ENCODE peak calls at places on chromosome 12, in five cellular contexts. One of them, this sample, is unnamed.

GRCh38 chr12:46839964-46840363 is 14.2 kb upstream of the SLC38A4 start:
- DNase-seq in fibroblast of pulmonary artery: no peak
- DNase-seq in SIG-M5: no peak
- DNase-seq in left lung: no peak
- DNase-seq in GM04503: no peak
- DNase-seq in this sample: no peak

GRCh38 chr12:93943766-93944165 is 204.6 kb upstream of the PLXNC1 start:
- DNase-seq in fibroblast of pulmonary artery: peak; percentile 37
- DNase-seq in SIG-M5: no peak
- DNase-seq in left lung: no peak
- DNase-seq in GM04503: peak; percentile 71
- DNase-seq in this sample: no peak

GRCh38 chr12:1878695-1879094 is 39.8 kb downstream of the CACNA2D4 start:
- DNase-seq in fibroblast of pulmonary artery: no peak
- DNase-seq in SIG-M5: no peak
- DNase-seq in left lung: no peak
- DNase-seq in GM04503: no peak
- DNase-seq in this sample: no peak

GRCh38 chr12:121799175-121799841 is 4.5 kb upstream of the SETD1B start:
- DNase-seq in fibroblast of pulmonary artery: peak; percentile 82
- DNase-seq in SIG-M5: peak; percentile 37
- DNase-seq in left lung: peak; percentile 86
- DNase-seq in GM04503: no peak
- DNase-seq in this sample: peak; percentile 84

GRCh38 chr12:124741211-124741610 is 122.5 kb downstream of the SCARB1 start:
- DNase-seq in fibroblast of pulmonary artery: no peak
- DNase-seq in SIG-M5: no peak
- DNase-seq in left lung: no peak
- DNase-seq in GM04503: no peak
- DNase-seq in this sample: no peak

GRCh38 chr12:120265483-120266179 is at the start of gene PXN:
- DNase-seq in fibroblast of pulmonary artery: peak; percentile 82
- DNase-seq in SIG-M5: no peak
- DNase-seq in left lung: peak; percentile 97
- DNase-seq in GM04503: no peak
- DNase-seq in this sample: peak; percentile 94

GRCh38 chr12:109289004-109289403 is 20.1 kb downstream of the FOXN4 start:
- DNase-seq in fibroblast of pulmonary artery: no peak
- DNase-seq in SIG-M5: no peak
- DNase-seq in left lung: no peak
- DNase-seq in GM04503: no peak
- DNase-seq in this sample: no peak

GRCh38 chr12:41983394-41983793 is 161.3 kb downstream of the GXYLT1 start:
- DNase-seq in fibroblast of pulmonary artery: no peak
- DNase-seq in SIG-M5: no peak
- DNase-seq in left lung: no peak
- DNase-seq in GM04503: no peak
- DNase-seq in this sample: no peak

GRCh38 chr12:128056299-128056885 is 210.6 kb upstream of the TMEM132C start:
- DNase-seq in fibroblast of pulmonary artery: no peak
- DNase-seq in SIG-M5: no peak
- DNase-seq in left lung: no peak
- DNase-seq in GM04503: no peak
- DNase-seq in this sample: no peak

GRCh38 chr12:82357845-82358199 is 365 bp downstream of the CCDC59 start:
- DNase-seq in fibroblast of pulmonary artery: no peak
- DNase-seq in SIG-M5: no peak
- DNase-seq in left lung: no peak
- DNase-seq in GM04503: no peak
- DNase-seq in this sample: no peak

GRCh38 chr12:57158186-57158585 is 10.8 kb upstream of the LRP1-AS start:
- DNase-seq in fibroblast of pulmonary artery: no peak
- DNase-seq in SIG-M5: no peak
- DNase-seq in left lung: no peak
- DNase-seq in GM04503: no peak
- DNase-seq in this sample: no peak

GRCh38 chr12:2288001-2288400 is 235.2 kb downstream of the CACNA1C start:
- DNase-seq in fibroblast of pulmonary artery: peak; percentile 42
- DNase-seq in SIG-M5: no peak
- DNase-seq in left lung: no peak
- DNase-seq in GM04503: no peak
- DNase-seq in this sample: peak; percentile 60

GRCh38 chr12:102806592-102806991 is 110.5 kb downstream of the PAH start:
- DNase-seq in fibroblast of pulmonary artery: no peak
- DNase-seq in SIG-M5: no peak
- DNase-seq in left lung: no peak
- DNase-seq in GM04503: no peak
- DNase-seq in this sample: no peak

GRCh38 chr12:65993173-65993572 is 137.4 kb downstream of the LLPH start:
- DNase-seq in fibroblast of pulmonary artery: no peak
- DNase-seq in SIG-M5: no peak
- DNase-seq in left lung: no peak
- DNase-seq in GM04503: no peak
- DNase-seq in this sample: no peak

GRCh38 chr12:53217049-53217929 is 10.2 kb upstream of the ITGB7 start:
- DNase-seq in fibroblast of pulmonary artery: peak; percentile 44
- DNase-seq in SIG-M5: no peak
- DNase-seq in left lung: peak; percentile 93
- DNase-seq in GM04503: no peak
- DNase-seq in this sample: peak; percentile 77

GRCh38 chr12:62613092-62613491 is 146.5 kb downstream of the MON2 start:
- DNase-seq in fibroblast of pulmonary artery: no peak
- DNase-seq in SIG-M5: no peak
- DNase-seq in left lung: no peak
- DNase-seq in GM04503: no peak
- DNase-seq in this sample: no peak

GRCh38 chr12:126772171-126772864 is 1494.7 kb upstream of the TMEM132C start:
- DNase-seq in fibroblast of pulmonary artery: peak; percentile 27
- DNase-seq in SIG-M5: no peak
- DNase-seq in left lung: no peak
- DNase-seq in GM04503: no peak
- DNase-seq in this sample: no peak

GRCh38 chr12:128727461-128727860 is 96.3 kb downstream of the SLC15A4 start:
- DNase-seq in fibroblast of pulmonary artery: no peak
- DNase-seq in SIG-M5: no peak
- DNase-seq in left lung: no peak
- DNase-seq in GM04503: no peak
- DNase-seq in this sample: no peak

GRCh38 chr12:60173213-60174170 is 577.7 kb downstream of the SLC16A7 start:
- DNase-seq in fibroblast of pulmonary artery: no peak
- DNase-seq in SIG-M5: no peak
- DNase-seq in left lung: peak; percentile 22
- DNase-seq in GM04503: no peak
- DNase-seq in this sample: no peak

GRCh38 chr12:57031228-57031670 is 14.9 kb upstream of the TAC3 start:
- DNase-seq in fibroblast of pulmonary artery: no peak
- DNase-seq in SIG-M5: no peak
- DNase-seq in left lung: no peak
- DNase-seq in GM04503: no peak
- DNase-seq in this sample: no peak

GRCh38 chr12:127191124-127191523 is 1075.8 kb upstream of the TMEM132C start:
- DNase-seq in fibroblast of pulmonary artery: peak; percentile 38
- DNase-seq in SIG-M5: no peak
- DNase-seq in left lung: no peak
- DNase-seq in GM04503: peak; percentile 50
- DNase-seq in this sample: no peak

GRCh38 chr12:10170199-10170598 is 1.7 kb downstream of the OLR1 start:
- DNase-seq in fibroblast of pulmonary artery: no peak
- DNase-seq in SIG-M5: no peak
- DNase-seq in left lung: no peak
- DNase-seq in GM04503: no peak
- DNase-seq in this sample: no peak

GRCh38 chr12:124861492-124861891 is 2.2 kb downstream of the SCARB1 start:
- DNase-seq in fibroblast of pulmonary artery: peak; percentile 75
- DNase-seq in SIG-M5: no peak
- DNase-seq in left lung: peak; percentile 82
- DNase-seq in GM04503: no peak
- DNase-seq in this sample: no peak

GRCh38 chr12:10073266-10073665 is 25.5 kb downstream of the CLEC1A start:
- DNase-seq in fibroblast of pulmonary artery: no peak
- DNase-seq in SIG-M5: no peak
- DNase-seq in left lung: no peak
- DNase-seq in GM04503: no peak
- DNase-seq in this sample: no peak

GRCh38 chr12:108260969-108261368 is 78.1 kb downstream of the CMKLR1 start:
- DNase-seq in fibroblast of pulmonary artery: no peak
- DNase-seq in SIG-M5: no peak
- DNase-seq in left lung: no peak
- DNase-seq in GM04503: no peak
- DNase-seq in this sample: no peak

GRCh38 chr12:92927055-92927435 is 2.0 kb downstream of the EEA1 start:
- DNase-seq in fibroblast of pulmonary artery: peak; percentile 51
- DNase-seq in SIG-M5: no peak
- DNase-seq in left lung: no peak
- DNase-seq in GM04503: no peak
- DNase-seq in this sample: no peak

This sample was measured in upper lobe of right lung.